ENCODE peak calls at places on chromosomes 4 and X, in six cellular contexts. T, B, J, I, M and E are unnamed samples.

GRCh38 chrX:71111141-71111843 is at the start of gene IL2RG:
- DNase-seq in T (no peak), B (no peak), J (no peak), I (no peak), M (no peak), E (peak; percentile 83)

GRCh38 chr4:155603360-155603891 is 63.2 kb upstream of the GUCY1A1 start:
- DNase-seq in T (no peak), B (no peak), J (peak; percentile 87), I (no peak), M (no peak), E (no peak)

GRCh38 chrX:116378961-116379360 is 57.4 kb upstream of the SLC6A14 start:
- DNase-seq in T (no peak), B (no peak), J (no peak), I (no peak), M (no peak), E (no peak)

GRCh38 chr4:59825104-59825503 is 1375.0 kb upstream of the ADGRL3 start:
- DNase-seq in T (no peak), B (no peak), J (no peak), I (no peak), M (no peak), E (no peak)

GRCh38 chr4:126533176-126533575 is 1099.6 kb upstream of the INTU start:
- DNase-seq in T (no peak), B (no peak), J (peak; percentile 34), I (no peak), M (no peak), E (no peak)

GRCh38 chr4:111681751-111682150 is 463.5 kb upstream of the FAM241A start:
- DNase-seq in T (no peak), B (no peak), J (no peak), I (no peak), M (no peak), E (no peak)

GRCh38 chr4:55757356-55758024 is 62.1 kb upstream of the EXOC1L start:
- DNase-seq in T (no peak), B (no peak), J (no peak), I (no peak), M (no peak), E (no peak)

GRCh38 chr4:37889849-37890500 is 909 bp upstream of the TBC1D1 start:
- DNase-seq in T (no peak), B (peak; percentile 13), J (no peak), I (no peak), M (peak; percentile 59), E (no peak)

GRCh38 chrX:109533005-109533404 is 3.6 kb upstream of the NXT2 start:
- DNase-seq in T (no peak), B (no peak), J (no peak), I (no peak), M (no peak), E (no peak)

GRCh38 chrX:16114640-16115039 is 8.7 kb upstream of the GRPR start:
- DNase-seq in T (no peak), B (no peak), J (peak; percentile 81), I (no peak), M (no peak), E (no peak)

GRCh38 chr4:87783781-87784180 is 15.6 kb upstream of the IBSP start:
- DNase-seq in T (no peak), B (no peak), J (peak; percentile 58), I (no peak), M (no peak), E (no peak)

GRCh38 chr4:128471576-128471975 is 184.0 kb upstream of the PGRMC2 start:
- DNase-seq in T (no peak), B (no peak), J (peak; percentile 12), I (no peak), M (no peak), E (no peak)

GRCh38 chr4:22515888-22516541 is at the start of gene ADGRA3:
- DNase-seq in T (peak; percentile 78), B (peak; percentile 76), J (peak; percentile 72), I (no peak), M (peak; percentile 88), E (peak; percentile 40)

GRCh38 chr4:6595897-6596537 is 21.0 kb downstream of the MAN2B2 start:
- DNase-seq in T (no peak), B (no peak), J (no peak), I (peak; percentile 55), M (no peak), E (peak; percentile 29)

GRCh38 chr4:17030543-17030942 is 132.1 kb upstream of the LDB2 start:
- DNase-seq in T (no peak), B (no peak), J (peak; percentile 97), I (peak; percentile 59), M (no peak), E (no peak)

GRCh38 chr4:34771632-34772031 is 1472.7 kb downstream of the ARAP2 start:
- DNase-seq in T (no peak), B (no peak), J (no peak), I (no peak), M (no peak), E (no peak)

GRCh38 chrX:154761977-154762528 is 611 bp upstream of the DKC1 start:
- DNase-seq in T (no peak), B (no peak), J (no peak), I (no peak), M (no peak), E (peak; percentile 17)

GRCh38 chrX:118448273-118448783 is 47.3 kb upstream of the DOCK11 start:
- DNase-seq in T (no peak), B (no peak), J (peak; percentile 7), I (no peak), M (no peak), E (no peak)

GRCh38 chr4:174669278-174669677 is 147.0 kb upstream of the HPGD start:
- DNase-seq in T (no peak), B (no peak), J (peak; percentile 89), I (no peak), M (no peak), E (no peak)

GRCh38 chr4:2814627-2815026 is 21.7 kb downstream of the SH3BP2 start:
- DNase-seq in T (no peak), B (no peak), J (no peak), I (no peak), M (no peak), E (no peak)

GRCh38 chrX:68490644-68491043 is 8.2 kb upstream of the YIPF6 start:
- DNase-seq in T (no peak), B (peak; percentile 19), J (no peak), I (no peak), M (no peak), E (no peak)

GRCh38 chr4:142815834-142816233 is 30.3 kb downstream of the INPP4B start:
- DNase-seq in T (no peak), B (no peak), J (peak; percentile 85), I (peak; percentile 13), M (no peak), E (peak; percentile 50)

GRCh38 chrX:97616883-97617510 is 733.3 kb downstream of the RPA4 start:
- DNase-seq in T (no peak), B (no peak), J (peak; percentile 71), I (peak; percentile 57), M (no peak), E (peak; percentile 23)

GRCh38 chr4:122500852-122501501 is 44.5 kb upstream of the IL2 start:
- DNase-seq in T (no peak), B (no peak), J (peak; percentile 66), I (no peak), M (no peak), E (no peak)

GRCh38 chrX:95484781-95485180 is 1199.9 kb upstream of the DIAPH2 start:
- DNase-seq in T (no peak), B (no peak), J (no peak), I (no peak), M (no peak), E (no peak)

GRCh38 chr4:76984127-76984526 is 34.6 kb downstream of the SEPTIN11 start:
- DNase-seq in T (no peak), B (no peak), J (peak; percentile 59), I (no peak), M (no peak), E (no peak)

GRCh38 chrX:145716226-145716625 is 101.4 kb upstream of the SLITRK2 start:
- DNase-seq in T (no peak), B (no peak), J (no peak), I (no peak), M (no peak), E (no peak)

GRCh38 chr4:6198768-6199343 is 1.5 kb downstream of the JAKMIP1 start:
- DNase-seq in T (no peak), B (peak; percentile 15), J (peak; percentile 11), I (no peak), M (no peak), E (peak; percentile 53)

GRCh38 chr4:186190456-186191265 is 706 bp upstream of the CYP4V2 start:
- DNase-seq in T (no peak), B (peak; percentile 26), J (peak; percentile 21), I (no peak), M (no peak), E (peak; percentile 54)
- TF ChIP-seq CTCF in T (no peak), B (no peak), J (no peak), I (no peak), M (no peak), E (no peak)

DNA sequence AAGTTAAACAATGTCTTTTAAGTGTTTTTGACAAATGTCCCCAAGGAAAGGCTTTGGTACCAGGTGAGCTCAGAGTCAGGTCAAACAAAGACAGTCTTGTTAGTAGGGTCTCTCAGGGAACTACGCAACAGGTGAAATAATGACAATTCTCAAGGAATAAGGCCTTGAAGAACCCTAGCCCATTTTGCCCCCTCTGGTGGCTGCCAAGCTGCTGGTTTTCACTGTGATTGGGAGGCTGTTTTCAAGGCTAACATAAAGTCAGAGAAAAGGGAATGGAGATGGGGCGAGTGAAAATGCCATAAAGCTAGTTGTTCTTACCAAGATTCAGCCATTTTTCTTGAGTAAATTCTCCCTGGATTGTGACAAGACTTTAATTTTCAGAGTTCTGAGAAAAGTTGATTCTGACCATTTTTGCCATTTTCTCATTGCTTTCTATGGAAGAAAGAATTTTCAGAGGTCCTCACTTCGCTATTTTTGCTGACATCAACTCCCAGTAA is 58.7 kb downstream of the RWDD4 start:
- DNase-seq in T (no peak), B (peak; percentile 31), J (no peak), I (no peak), M (no peak), E (peak; percentile 6)
- TF ChIP-seq CTCF in T (peak; percentile 27), B (peak; percentile 11), J (peak; percentile 57), I (peak; percentile 9), M (no peak), E (no peak)

GRCh38 chrX:39445336-39445735 is 644.1 kb downstream of the MID1IP1 start:
- DNase-seq in T (no peak), B (peak; percentile 19), J (no peak), I (no peak), M (no peak), E (peak; percentile 58)
- TF ChIP-seq CTCF in T (no peak), B (no peak), J (peak; percentile 28), I (peak; percentile 9), M (peak; percentile 14), E (no peak)

DNA sequence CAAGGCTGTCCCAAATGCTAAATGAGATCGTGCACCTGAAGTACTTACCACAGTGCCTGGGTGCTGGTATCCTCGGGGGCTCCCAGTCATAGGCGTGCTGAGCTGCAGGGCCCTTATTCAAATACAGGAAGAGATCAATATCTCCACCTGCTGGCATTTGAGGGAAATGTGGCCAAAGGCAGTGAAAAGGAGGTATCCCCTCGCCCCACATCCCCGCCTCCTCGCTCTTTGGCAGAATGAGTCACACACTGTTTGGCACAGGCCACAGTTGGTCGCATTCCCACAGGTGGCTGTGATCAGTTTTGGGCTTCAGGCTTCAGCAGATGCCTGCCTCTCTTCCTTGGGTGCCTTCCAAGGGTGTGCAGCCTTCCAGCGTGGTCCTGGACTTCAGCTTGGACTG is 28.4 kb downstream of the ZNF185 start:
- DNase-seq in T (no peak), B (peak; percentile 38), J (peak; percentile 67), I (peak; percentile 64), M (no peak), E (peak; percentile 78)
- TF ChIP-seq CTCF in T (peak; percentile 31), B (no peak), J (peak; percentile 60), I (peak; percentile 50), M (peak; percentile 27), E (no peak)